ENCODE peak calls at places on chromosomes 5 and 9, in five cellular contexts. X is OCI-LY7, N is psoas muscle, K is left ventricle myocardium inferior, L is cardiac muscle cell. I is an unnamed sample.
A peak's percentile ranks its signal among the peaks of the same experiment; 100 is the strongest.

GRCh38 chr5:127076730-127077129 is 3.4 kb upstream of the C5orf63 start:
- DNase-seq in X (no peak), N (no peak), K (no peak), L (peak; percentile 33), I (no peak)

GRCh38 chr9:116020801-116021200 is 132.8 kb upstream of the PAPPA start:
- DNase-seq in X (no peak), N (no peak), K (no peak), L (no peak), I (no peak)

GRCh38 chr9:106621299-106621920 is 241.6 kb upstream of the ZNF462 start:
- DNase-seq in X (no peak), N (no peak), K (no peak), L (peak; percentile 32), I (no peak)

GRCh38 chr5:151454166-151454565 is 6.8 kb downstream of the SLC36A1 start:
- DNase-seq in X (no peak), N (no peak), K (no peak), L (no peak), I (no peak)

GRCh38 chr9:20144255-20144654 is 355.4 kb upstream of the SLC24A2 start:
- DNase-seq in X (no peak), N (no peak), K (no peak), L (peak; percentile 5), I (no peak)

GRCh38 chr5:150521939-150522503 is 14.1 kb downstream of the NDST1 start:
- DNase-seq in X (no peak), N (no peak), K (no peak), L (no peak), I (no peak)

GRCh38 chr9:125744616-125745387 is 2.4 kb upstream of the PBX3 start:
- DNase-seq in X (no peak), N (no peak), K (no peak), L (peak; percentile 54), I (no peak)

GRCh38 chr9:117407436-117408022 is 7.3 kb downstream of the ASTN2 start:
- DNase-seq in X (no peak), N (no peak), K (no peak), L (no peak), I (no peak)

GRCh38 chr9:81680006-81680405 is 9.3 kb downstream of the TLE1 start:
- DNase-seq in X (no peak), N (no peak), K (no peak), L (no peak), I (no peak)

GRCh38 chr9:134626576-134627416 is 14.8 kb upstream of the COL5A1 start:
- DNase-seq in X (no peak), N (no peak), K (no peak), L (peak; percentile 72), I (no peak)

GRCh38 chr5:153222956-153223355 is 267.5 kb upstream of the GRIA1 start:
- DNase-seq in X (no peak), N (no peak), K (no peak), L (peak; percentile 44), I (no peak)

GRCh38 chr5:143025376-143025775 is 255.2 kb downstream of the ARHGAP26 start:
- DNase-seq in X (no peak), N (no peak), K (no peak), L (no peak), I (no peak)

GRCh38 chr5:23089316-23089715 is 236.2 kb upstream of the CDH12 start:
- DNase-seq in X (no peak), N (no peak), K (no peak), L (no peak), I (no peak)

GRCh38 chr5:16702964-16703363 is 86.2 kb upstream of the RETREG1 start:
- DNase-seq in X (no peak), N (no peak), K (no peak), L (no peak), I (no peak)

GRCh38 chr9:19641046-19641445 is 147.8 kb downstream of the SLC24A2 start:
- DNase-seq in X (no peak), N (no peak), K (no peak), L (peak; percentile 30), I (peak; percentile 11)

GRCh38 chr5:124748687-124749594 is 2.5 kb upstream of the ZNF608 start:
- DNase-seq in X (peak; percentile 96), N (peak; percentile 47), K (peak; percentile 46), L (peak; percentile 95), I (peak; percentile 59)

GRCh38 chr9:33263131-33263935 is 1.2 kb downstream of the BAG1 start:
- DNase-seq in X (peak; percentile 43), N (peak; percentile 29), K (no peak), L (peak; percentile 24), I (peak; percentile 34)

GRCh38 chr5:134568761-134569725 is 43.6 kb downstream of the JADE2 start:
- DNase-seq in X (no peak), N (peak; percentile 88), K (peak; percentile 81), L (peak; percentile 84), I (no peak)

GRCh38 chr5:52811067-52811749 is 23.5 kb downstream of the ITGA1 start:
- DNase-seq in X (no peak), N (no peak), K (no peak), L (peak; percentile 63), I (no peak)

GRCh38 chr5:100424787-100425186 is 110.4 kb upstream of the FAM174A start:
- DNase-seq in X (no peak), N (no peak), K (no peak), L (no peak), I (no peak)

GRCh38 chr5:34998058-34998789 is 49.5 kb downstream of the AGXT2 start:
- DNase-seq in X (no peak), N (no peak), K (no peak), L (peak; percentile 77), I (no peak)

GRCh38 chr5:125002727-125003598 is 256.5 kb upstream of the ZNF608 start:
- DNase-seq in X (no peak), N (no peak), K (no peak), L (no peak), I (no peak)

GRCh38 chr5:74850016-74850415 is 16.2 kb downstream of the FAM169A start:
- DNase-seq in X (no peak), N (no peak), K (no peak), L (no peak), I (no peak)

GRCh38 chr5:132000677-132001453 is 10.6 kb downstream of the ACSL6 start:
- DNase-seq in X (no peak), N (no peak), K (no peak), L (no peak), I (no peak)

GRCh38 chr9:22813520-22813919 is 366.9 kb downstream of the DMRTA1 start:
- DNase-seq in X (peak; percentile 35), N (no peak), K (no peak), L (no peak), I (no peak)
- TF ChIP-seq CTCF in X (peak; percentile 72), N (peak; percentile 14), K (no peak), L (no peak), I (no peak)

DNA sequence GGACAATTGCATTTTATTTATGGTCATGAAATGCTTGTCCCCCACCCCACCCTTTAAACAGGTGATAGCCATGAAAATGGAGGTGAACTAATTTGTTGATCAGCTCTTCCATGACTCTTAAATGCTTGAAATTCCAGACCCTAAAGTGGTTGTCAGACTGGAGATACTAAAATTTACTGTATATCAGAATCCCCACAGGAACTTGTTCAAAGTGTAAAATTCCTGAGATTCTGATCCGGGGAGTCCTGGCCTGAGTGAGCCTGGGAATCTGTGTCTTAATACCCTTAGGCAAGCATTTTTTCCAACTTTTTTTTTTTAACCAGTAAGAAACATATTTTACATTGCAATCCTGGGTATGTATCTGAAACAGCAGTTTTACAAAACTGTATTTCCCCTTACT is 4.7 kb downstream of the SKP2 start:
- DNase-seq in X (no peak), N (no peak), K (no peak), L (peak; percentile 63), I (no peak)
- H3K36me3 ChIP-seq in X (peaks cover 85% of the 10 kb centered on the region), N (peaks cover 41% of the 10 kb centered on the region), K (peaks cover 44% of the 10 kb centered on the region), L (peaks cover 30% of the 10 kb centered on the region), I (peaks cover 90% of the 10 kb centered on the region)

GRCh38 chr5:79172269-79172668 is 60.7 kb downstream of the BHMT start:
- DNase-seq in X (no peak), N (no peak), K (no peak), L (no peak), I (no peak)
- TF ChIP-seq CTCF in X (no peak), N (no peak), K (no peak), L (no peak), I (no peak)

GRCh38 chr5:177335043-177335700 is 16.3 kb downstream of the LMAN2 start:
- DNase-seq in X (no peak), N (no peak), K (peak; percentile 55), L (no peak), I (no peak)

GRCh38 chr5:177336112-177336511 is 15.4 kb downstream of the LMAN2 start:
- DNase-seq in X (peak; percentile 63), N (no peak), K (no peak), L (peak; percentile 12), I (no peak)

GRCh38 chr5:177334155-177334551 is 17.3 kb downstream of the LMAN2 start:
- DNase-seq in X (no peak), N (no peak), K (no peak), L (no peak), I (no peak)

GRCh38 chr5:177336603-177337494 is 14.6 kb downstream of the LMAN2 start:
- DNase-seq in X (no peak), N (no peak), K (no peak), L (no peak), I (no peak)

DNA sequence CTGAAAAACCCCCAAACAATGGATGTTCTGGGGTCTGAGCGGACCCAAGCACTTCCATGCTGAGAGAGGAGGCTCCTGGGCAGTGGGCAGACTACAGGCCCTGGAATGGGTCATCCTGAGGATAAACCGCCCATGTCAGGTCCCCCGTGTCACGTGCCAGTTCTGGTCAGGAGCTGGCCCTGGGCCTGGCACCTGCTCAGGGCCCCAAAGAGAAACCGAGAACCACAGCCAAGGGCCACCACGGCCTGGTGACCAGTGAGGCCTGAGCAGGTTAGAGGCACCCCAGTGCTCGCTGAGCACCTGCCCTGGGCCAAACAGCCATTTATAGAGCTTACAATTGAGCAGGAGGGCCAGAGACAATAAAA is 15.8 kb downstream of the LMAN2 start:
- DNase-seq in X (no peak), N (no peak), K (peak; percentile 29), L (no peak), I (no peak)
- H3K36me3 ChIP-seq in X (peaks cover 97% of the 10 kb centered on the region), N (peaks cover 89% of the 10 kb centered on the region), K (peaks cover 82% of the 10 kb centered on the region), L (peaks cover 21% of the 10 kb centered on the region), I (peaks cover 94% of the 10 kb centered on the region)

DNA sequence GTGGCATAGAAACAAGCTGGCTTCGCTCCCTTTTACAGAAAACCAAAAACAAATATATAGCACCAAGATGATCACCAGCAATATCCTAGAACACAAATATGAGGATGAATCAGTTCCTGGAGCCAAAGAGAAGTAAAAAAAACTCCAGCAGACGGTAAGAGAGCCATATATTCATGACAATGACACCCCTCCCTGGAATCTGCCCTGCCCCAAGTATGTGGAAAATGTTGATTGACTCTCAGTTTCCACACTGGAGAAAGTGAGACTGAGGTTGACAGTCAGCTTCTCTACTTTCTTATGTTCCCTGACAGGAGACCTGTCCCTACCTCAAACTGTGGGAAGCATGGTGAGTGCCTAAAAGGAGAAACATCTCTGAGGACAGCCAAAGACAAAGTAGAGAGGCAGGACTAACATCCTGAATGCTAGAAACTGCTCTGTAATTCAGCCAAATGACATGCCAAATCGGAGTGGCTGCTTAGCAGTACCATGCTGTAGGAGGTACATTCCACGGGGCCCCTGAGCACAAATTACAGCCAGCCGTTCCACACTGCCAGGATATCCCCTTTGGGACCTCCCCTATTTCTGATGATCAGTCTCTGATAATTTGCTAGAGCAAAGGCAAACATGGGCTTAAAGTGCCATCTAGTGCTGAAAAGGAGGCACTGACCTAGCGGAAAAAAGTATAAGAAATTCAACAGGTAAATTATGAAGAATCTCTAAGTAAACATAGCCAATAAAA is 424.0 kb upstream of the RGMB start:
- DNase-seq in X (peak; percentile 1), N (no peak), K (no peak), L (peak; percentile 34), I (no peak)
- TF ChIP-seq CTCF in X (peak; percentile 76), N (no peak), K (no peak), L (peak; percentile 40), I (peak; percentile 38)